ENCODE peak calls at places on chromosomes 1 and 21, in ten cellular contexts. W is heart right ventricle, T is cardiac fibroblast, F is omental fat pad, R is lower lobe of right lung, X is HFF-Myc, A is brain microvascular endothelial cell, O is B cell, U is lower leg skin, P is HFFc6. D is an unnamed sample.

GRCh38 chr1:66254785-66255184 is 279.2 kb upstream of the SGIP1 start:
- DNase-seq in W (no peak), T (no peak), F (no peak), R (no peak), X (no peak), A (no peak), O (no peak), U (no peak), P (no peak), D (no peak)

GRCh38 chr1:145707183-145707867 is at the start of gene PDZK1:
- DNase-seq in W (no peak), T (no peak), F (no peak), R (no peak), X (no peak), A (no peak), O (no peak), U (no peak), P (no peak), D (no peak)

GRCh38 chr1:48674641-48675040 is 102.0 kb downstream of the BEND5 start:
- DNase-seq in W (no peak), T (peak), F (no peak), R (no peak), X (peak), A (peak), O (no peak), U (no peak), P (no peak), D (no peak)

GRCh38 chr1:111422546-111423391 is 4.8 kb downstream of the OVGP1 start:
- DNase-seq in W (no peak), T (no peak), F (no peak), R (peak), X (no peak), A (no peak), O (no peak), U (no peak), P (no peak), D (no peak)

GRCh38 chr1:76238094-76238551 is 163.6 kb downstream of the ST6GALNAC3 start:
- DNase-seq in W (no peak), T (no peak), F (no peak), R (no peak), X (no peak), A (no peak), O (no peak), U (no peak), P (peak), D (no peak)

GRCh38 chr1:64042331-64043100 is 160.9 kb upstream of the UBE2U start:
- DNase-seq in W (no peak), T (peak), F (no peak), R (no peak), X (peak), A (peak), O (no peak), U (peak), P (peak), D (no peak)

GRCh38 chr1:195580988-195581387 is 1027.3 kb downstream of the KCNT2 start:
- DNase-seq in W (no peak), T (peak), F (no peak), R (no peak), X (no peak), A (no peak), O (no peak), U (no peak), P (no peak), D (no peak)

GRCh38 chr1:224525411-224526040 is 90.6 kb upstream of the CNIH3 start:
- DNase-seq in W (no peak), T (peak), F (no peak), R (no peak), X (no peak), A (peak), O (no peak), U (no peak), P (peak), D (no peak)

GRCh38 chr21:41883582-41883981 is 4.4 kb upstream of the PRDM15 start:
- DNase-seq in W (no peak), T (peak), F (no peak), R (no peak), X (no peak), A (no peak), O (no peak), U (no peak), P (no peak), D (no peak)

GRCh38 chr1:117368116-117369108 is 1.2 kb downstream of the MAN1A2 start:
- DNase-seq in W (no peak), T (peak), F (no peak), R (no peak), X (no peak), A (no peak), O (peak), U (no peak), P (no peak), D (no peak)

GRCh38 chr1:84412316-84412942 is 14.1 kb downstream of the DNASE2B start:
- DNase-seq in W (no peak), T (peak), F (no peak), R (no peak), X (no peak), A (peak), O (no peak), U (no peak), P (peak), D (no peak)

GRCh38 chr21:41830145-41830707 is 48.9 kb downstream of the PRDM15 start:
- DNase-seq in W (no peak), T (no peak), F (no peak), R (no peak), X (no peak), A (no peak), O (no peak), U (no peak), P (no peak), D (no peak)

GRCh38 chr1:85111709-85112108 is 63.4 kb upstream of the MCOLN3 start:
- DNase-seq in W (no peak), T (no peak), F (no peak), R (no peak), X (no peak), A (no peak), O (no peak), U (no peak), P (no peak), D (no peak)

GRCh38 chr1:26701266-26701994 is 5.6 kb downstream of the ARID1A start:
- DNase-seq in W (no peak), T (peak), F (no peak), R (no peak), X (no peak), A (peak), O (no peak), U (no peak), P (no peak), D (no peak)

GRCh38 chr1:26418865-26419349 is 8.3 kb downstream of the LIN28A start:
- DNase-seq in W (no peak), T (no peak), F (no peak), R (no peak), X (no peak), A (no peak), O (no peak), U (no peak), P (no peak), D (no peak)

GRCh38 chr1:222784371-222784770 is 30.5 kb upstream of the DISP1 start:
- DNase-seq in W (no peak), T (no peak), F (no peak), R (no peak), X (no peak), A (no peak), O (no peak), U (no peak), P (no peak), D (no peak)

GRCh38 chr1:17485280-17485679 is 45.8 kb upstream of the RCC2 start:
- DNase-seq in W (no peak), T (peak), F (no peak), R (no peak), X (no peak), A (peak), O (no peak), U (no peak), P (no peak), D (no peak)

GRCh38 chr1:75338974-75339483 is 204.8 kb downstream of the LHX8 start:
- DNase-seq in W (no peak), T (peak), F (no peak), R (no peak), X (no peak), A (no peak), O (peak), U (no peak), P (no peak), D (peak)

GRCh38 chr1:181033799-181034391 is at the start of gene MR1:
- DNase-seq in W (no peak), T (peak), F (no peak), R (no peak), X (no peak), A (peak), O (peak), U (peak), P (peak), D (peak)

GRCh38 chr21:41803316-41803715 is 36.5 kb upstream of the RIPK4 start:
- DNase-seq in W (no peak), T (no peak), F (no peak), R (no peak), X (no peak), A (no peak), O (no peak), U (no peak), P (no peak), D (no peak)

GRCh38 chr1:33997127-33998047 is 133.5 kb downstream of the HMGB4 start:
- DNase-seq in W (no peak), T (no peak), F (no peak), R (no peak), X (no peak), A (no peak), O (no peak), U (no peak), P (peak), D (no peak)

GRCh38 chr1:9105336-9105867 is 23.5 kb downstream of the GPR157 start:
- DNase-seq in W (no peak), T (no peak), F (no peak), R (no peak), X (no peak), A (no peak), O (no peak), U (no peak), P (no peak), D (no peak)

GRCh38 chr1:188652678-188653077 is 1823.9 kb downstream of the PLA2G4A start:
- DNase-seq in W (no peak), T (peak), F (no peak), R (no peak), X (no peak), A (peak), O (no peak), U (no peak), P (peak), D (no peak)

DNA sequence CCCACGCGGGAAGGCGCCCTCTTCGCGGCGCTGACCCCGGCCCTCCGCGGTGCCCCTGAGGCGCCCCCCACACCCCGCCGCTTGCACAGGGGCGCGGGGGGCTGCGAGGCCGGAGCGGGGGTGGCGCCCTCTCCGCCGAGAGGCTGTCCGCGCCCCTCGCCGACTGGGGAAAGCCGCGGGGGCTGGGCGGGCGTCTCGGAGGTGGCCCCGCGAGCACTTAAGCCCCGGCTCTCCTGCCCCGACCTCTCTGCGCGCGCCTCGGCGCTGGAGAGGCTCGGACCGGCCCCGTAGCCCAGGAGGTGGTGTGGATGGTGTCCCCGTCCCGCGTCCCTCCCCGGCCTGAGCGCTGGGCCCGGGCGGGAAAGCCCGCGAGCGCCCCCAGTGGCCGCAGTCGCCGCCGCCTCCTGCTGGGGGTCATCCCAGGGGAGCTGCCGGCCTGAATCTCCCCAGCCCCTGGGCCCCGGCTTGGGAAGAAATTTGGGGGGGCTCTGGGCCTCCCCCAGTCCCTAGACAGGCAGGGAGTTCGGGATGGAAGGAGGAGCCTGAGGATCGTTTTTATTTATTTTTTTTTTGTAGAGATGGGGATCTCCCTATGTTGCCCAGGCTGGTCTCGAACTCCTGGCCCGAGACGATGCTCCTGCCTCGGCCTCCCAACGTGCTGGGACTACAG is 1.9 kb upstream of the HES4 start:
- DNase-seq in W (peak), T (peak), F (peak), R (peak), X (no peak), A (no peak), O (peak), U (no peak), P (peak), D (peak)
- TF ChIP-seq CTCF in W (peak), T (peak), F (peak), R (peak), X (peak), A (peak), O (peak), U (no peak), P (peak), D (peak)

GRCh38 chr1:12314328-12314903 is 84.6 kb downstream of the VPS13D start:
- DNase-seq in W (no peak), T (peak), F (no peak), R (no peak), X (no peak), A (no peak), O (no peak), U (no peak), P (no peak), D (peak)
- TF ChIP-seq CTCF in W (peak), T (peak), F (no peak), R (peak), X (no peak), A (peak), O (peak), U (no peak), P (peak), D (peak)

DNA sequence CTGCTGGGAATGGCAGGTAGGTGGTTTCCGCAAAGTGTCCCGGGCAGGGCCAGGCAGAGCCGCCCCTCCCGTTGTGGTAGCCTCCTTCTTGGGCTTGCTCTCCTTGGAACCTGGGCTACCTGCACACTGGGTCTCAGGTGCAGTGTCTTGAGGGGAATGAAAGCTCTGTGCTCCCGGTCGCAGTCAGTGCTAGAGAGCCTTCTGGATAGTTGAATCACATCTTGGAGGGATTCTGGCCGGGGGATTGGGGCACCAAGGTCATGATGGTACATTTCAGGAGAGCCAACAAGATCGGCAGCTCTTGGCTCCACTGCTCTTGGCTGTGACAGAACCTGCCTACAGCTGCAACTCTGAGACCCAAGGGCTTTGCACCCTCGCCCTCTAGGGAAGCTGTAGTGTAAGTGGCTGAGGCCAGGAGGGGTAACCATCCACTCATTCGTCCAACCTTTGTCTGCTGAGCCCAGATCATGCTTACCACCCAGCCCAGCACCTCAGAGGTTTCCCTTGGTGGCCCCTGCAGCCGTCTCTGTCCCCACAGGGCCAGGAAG is 39.8 kb downstream of the NTPCR start:
- DNase-seq in W (no peak), T (no peak), F (no peak), R (no peak), X (no peak), A (no peak), O (no peak), U (no peak), P (no peak), D (no peak)
- TF ChIP-seq CTCF in W (no peak), T (no peak), F (no peak), R (no peak), X (no peak), A (no peak), O (no peak), U (no peak), P (no peak), D (no peak)

DNA sequence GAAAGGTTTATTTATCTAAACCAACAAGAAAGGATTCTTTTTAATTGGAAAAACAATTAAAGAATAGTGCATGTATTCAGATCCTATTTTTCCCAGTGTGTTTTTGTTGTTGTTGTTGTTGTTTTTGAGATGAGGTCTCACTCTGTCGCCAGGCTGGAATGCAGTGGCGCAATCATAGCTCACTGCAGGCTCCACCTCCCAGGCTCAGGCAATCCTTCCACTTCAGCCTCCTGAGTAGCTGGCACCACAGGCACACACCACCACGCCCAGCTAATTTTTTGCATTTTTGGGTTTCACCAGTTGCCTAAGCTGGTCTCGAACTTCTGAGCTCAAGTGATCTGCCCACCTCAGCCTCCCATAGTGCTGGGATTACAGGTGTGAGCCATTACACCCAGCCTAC is 22.1 kb downstream of the NEK2 start:
- DNase-seq in W (no peak), T (peak), F (no peak), R (no peak), X (no peak), A (no peak), O (no peak), U (no peak), P (no peak), D (no peak)
- TF ChIP-seq CTCF in W (no peak), T (no peak), F (no peak), R (no peak), X (no peak), A (no peak), O (no peak), U (no peak), P (no peak), D (no peak)